ENCODE peak calls at places on chromosomes 16 and 17, in four cellular contexts. H is stimulated activated naive B cell treated with anti-CD40 and anti-IgM and Interleukin-4, amounts not matched to agents 10 μg/mL and 1 μg/mL and 100 μg/mL, for 72 hours; E is NCI-H1417 treated with DMSO at 0.1 percent for 48 hours; V is cardiac muscle cell. J is an unnamed sample.

GRCh38 chr16:47644661-47645060 is 183.5 kb downstream of the PHKB start:
- DNase-seq in H (no peak), V (peak), E (no peak), J (peak)

GRCh38 chr17:76709077-76709950 is 1.5 kb downstream of the MXRA7 start:
- DNase-seq in E (no peak), H (no peak), V (peak), J (peak)

GRCh38 chr16:48611329-48612137 is 1.6 kb upstream of the N4BP1 start:
- DNase-seq in H (no peak), E (no peak), V (no peak), J (no peak)

GRCh38 chr17:9332164-9332527 is 243.5 kb downstream of the STX8 start:
- DNase-seq in V (no peak), H (no peak), E (no peak), J (no peak)

GRCh38 chr17:74803971-74804370 is 27.8 kb upstream of the NAT9 start:
- DNase-seq in E (no peak), V (no peak), H (no peak), J (no peak)

GRCh38 chr16:6642271-6642670 is 690.4 kb upstream of the RBFOX1 start:
- DNase-seq in E (no peak), H (no peak), V (no peak), J (no peak)

GRCh38 chr16:70159355-70160348 is 13.9 kb upstream of the CLEC18C start:
- DNase-seq in V (no peak), H (no peak), E (no peak), J (peak)

GRCh38 chr16:79500305-79500704 is 100.2 kb downstream of the MAF start:
- DNase-seq in E (no peak), V (no peak), H (no peak), J (no peak)